ENCODE peak calls at places on chromosomes 12 and 14, in seven cellular contexts. T, E, Y, J, I, C and F are unnamed samples.

GRCh38 chr12:95279835-95280234 is 62.2 kb downstream of the VEZT start:
- DNase-seq in T (no peak), E (no peak), Y (no peak), J (no peak), I (no peak), C (no peak), F (no peak)

GRCh38 chr14:34496679-34497513 is 34.9 kb upstream of the SPTSSA start:
- DNase-seq in T (peak), E (peak), Y (no peak), J (peak), I (no peak), C (peak), F (peak)

GRCh38 chr14:71665781-71666180 is 266.4 kb upstream of the RGS6 start:
- DNase-seq in T (no peak), E (no peak), Y (no peak), J (no peak), I (no peak), C (no peak), F (no peak)

GRCh38 chr12:41011939-41012338 is 176.2 kb upstream of the PDZRN4 start:
- DNase-seq in T (no peak), E (no peak), Y (no peak), J (no peak), I (no peak), C (no peak), F (no peak)

GRCh38 chr12:80778005-80778541 is 61.4 kb downstream of the MYF5 start:
- DNase-seq in T (peak), E (no peak), Y (peak), J (peak), I (no peak), C (no peak), F (no peak)

GRCh38 chr12:121240484-121241202 is 30.7 kb downstream of the P2RX4 start:
- DNase-seq in T (no peak), E (peak), Y (no peak), J (peak), I (peak), C (peak), F (no peak)

GRCh38 chr14:52031781-52032180 is 37.1 kb downstream of the NID2 start:
- DNase-seq in T (no peak), E (no peak), Y (no peak), J (peak), I (no peak), C (no peak), F (peak)

GRCh38 chr12:111410229-111411186 is 4.8 kb downstream of the SH2B3 start:
- DNase-seq in T (no peak), E (no peak), Y (no peak), J (no peak), I (no peak), C (no peak), F (no peak)

GRCh38 chr14:76784881-76785280 is 23.6 kb downstream of the VASH1 start:
- DNase-seq in T (peak), E (peak), Y (peak), J (peak), I (peak), C (peak), F (peak)

GRCh38 chr12:13147688-13148531 is 44.4 kb upstream of the GSG1 start:
- DNase-seq in T (no peak), E (peak), Y (no peak), J (no peak), I (no peak), C (no peak), F (no peak)

GRCh38 chr14:65850429-65851145 is 438.1 kb downstream of the FUT8 start:
- DNase-seq in T (no peak), E (no peak), Y (no peak), J (no peak), I (peak), C (no peak), F (no peak)

GRCh38 chr14:90624228-90624627 is 192.0 kb downstream of the TTC7B start:
- DNase-seq in T (no peak), E (no peak), Y (no peak), J (no peak), I (no peak), C (no peak), F (no peak)

GRCh38 chr12:119262388-119262787 is 72.1 kb upstream of the CCDC60 start:
- DNase-seq in T (no peak), E (no peak), Y (no peak), J (no peak), I (no peak), C (no peak), F (no peak)

GRCh38 chr12:41557081-41557480 is 369.0 kb downstream of the PDZRN4 start:
- DNase-seq in T (no peak), E (no peak), Y (no peak), J (no peak), I (no peak), C (no peak), F (no peak)

GRCh38 chr14:74946659-74947281 is 8.6 kb downstream of the PGF start:
- DNase-seq in T (peak), E (no peak), Y (no peak), J (no peak), I (no peak), C (no peak), F (no peak)

GRCh38 chr12:96015672-96016071 is 19.5 kb upstream of the HAL start:
- DNase-seq in T (no peak), E (no peak), Y (no peak), J (peak), I (no peak), C (no peak), F (no peak)

GRCh38 chr14:68976160-68977067 is 2.7 kb downstream of the ACTN1 start:
- DNase-seq in T (peak), E (peak), Y (no peak), J (no peak), I (no peak), C (no peak), F (peak)

GRCh38 chr12:48084841-48085460 is 20.9 kb downstream of the SENP1 start:
- DNase-seq in T (no peak), E (no peak), Y (no peak), J (no peak), I (no peak), C (no peak), F (no peak)

GRCh38 chr12:126747530-126748149 is 1519.3 kb upstream of the TMEM132C start:
- DNase-seq in T (peak), E (no peak), Y (peak), J (peak), I (peak), C (peak), F (peak)

GRCh38 chr12:59365133-59365532 is 230.7 kb upstream of the SLC16A7 start:
- DNase-seq in T (no peak), E (no peak), Y (no peak), J (no peak), I (no peak), C (no peak), F (no peak)

GRCh38 chr12:1644523-1645438 is 15.8 kb downstream of the WNT5B start:
- DNase-seq in T (peak), E (peak), Y (peak), J (peak), I (no peak), C (peak), F (peak)

GRCh38 chr12:53217930-53218307 is 10.9 kb upstream of the ITGB7 start:
- DNase-seq in T (no peak), E (no peak), Y (no peak), J (peak), I (no peak), C (no peak), F (no peak)

GRCh38 chr12:81450920-81451739 is 308.0 kb downstream of the PPFIA2 start:
- DNase-seq in T (peak), E (no peak), Y (peak), J (peak), I (no peak), C (no peak), F (peak)

GRCh38 chr12:3752096-3752709 is 706 bp downstream of the CRACR2A start:
- DNase-seq in T (no peak), E (peak), Y (no peak), J (peak), I (peak), C (no peak), F (peak)

GRCh38 chr12:53223391-53224267 is 8.4 kb downstream of the RARG start:
- DNase-seq in T (peak), E (no peak), Y (no peak), J (peak), I (no peak), C (peak), F (no peak)

GRCh38 chr14:50773632-50774541 is 57.1 kb downstream of the NIN start:
- DNase-seq in T (peak), E (peak), Y (peak), J (peak), I (peak), C (peak), F (peak)

GRCh38 chr12:64187370-64187769 is 34.7 kb downstream of the KICS2 start:
- DNase-seq in T (no peak), E (no peak), Y (no peak), J (peak), I (no peak), C (no peak), F (no peak)

GRCh38 chr12:114215766-114216165 is 190.2 kb downstream of the TBX5 start:
- DNase-seq in T (no peak), E (no peak), Y (no peak), J (no peak), I (no peak), C (no peak), F (no peak)

GRCh38 chr12:46908236-46908935 is 82.6 kb upstream of the SLC38A4 start:
- DNase-seq in T (no peak), E (no peak), Y (no peak), J (peak), I (no peak), C (no peak), F (no peak)

GRCh38 chr14:24196071-24197061 is 1.1 kb upstream of the TM9SF1 start:
- DNase-seq in T (no peak), E (peak), Y (no peak), J (no peak), I (no peak), C (no peak), F (no peak)

GRCh38 chr12:64082866-64083268 is 139.2 kb downstream of the KICS2 start:
- DNase-seq in T (no peak), E (no peak), Y (no peak), J (no peak), I (no peak), C (no peak), F (no peak)

GRCh38 chr12:107891967-107892366 is 117.5 kb downstream of the ASCL4 start:
- DNase-seq in T (no peak), E (no peak), Y (no peak), J (no peak), I (no peak), C (no peak), F (no peak)

GRCh38 chr12:19234991-19235876 is 105.7 kb downstream of the PLEKHA5 start:
- DNase-seq in T (no peak), E (no peak), Y (no peak), J (peak), I (no peak), C (no peak), F (no peak)

GRCh38 chr12:113297621-113298471 is 37.1 kb downstream of the SLC8B1 start:
- DNase-seq in T (no peak), E (no peak), Y (no peak), J (no peak), I (no peak), C (no peak), F (no peak)

GRCh38 chr12:96416033-96416790 is 16.0 kb upstream of the CDK17 start:
- DNase-seq in T (no peak), E (no peak), Y (no peak), J (peak), I (no peak), C (no peak), F (no peak)

GRCh38 chr12:122888232-122888752 is 7.6 kb downstream of the VPS37B start:
- DNase-seq in T (no peak), E (no peak), Y (peak), J (peak), I (peak), C (no peak), F (peak)

GRCh38 chr12:118748478-118749380 is 232.6 kb upstream of the SRRM4 start:
- DNase-seq in T (no peak), E (no peak), Y (no peak), J (no peak), I (no peak), C (no peak), F (no peak)

GRCh38 chr14:104102282-104102914 is 16.9 kb downstream of the ASPG start:
- DNase-seq in T (no peak), E (peak), Y (no peak), J (no peak), I (no peak), C (no peak), F (no peak)